ENCODE peak calls at places on chromosomes 2 and 18, in nine cellular contexts. R is CD8-positive, alpha-beta memory T cell; B is right cardiac atrium; S is HCT116; Z is CD8-positive, alpha-beta T cell; Y is ovary; I is tibial nerve; Q is effector memory CD4-positive, alpha-beta T cell; E is small intestine. H is an unnamed sample. For H3K4me1, the result is how much of the 10 kb centered on the place peaks cover.

GRCh38 chr2:232525796-232526195 is at the start of gene CHRND:
- DNase-seq in Q (no peak), R (no peak), B (peak), S (no peak), Z (no peak), Y (peak), I (no peak), E (no peak), H (no peak)

GRCh38 chr2:48433682-48434081 is 96.3 kb upstream of the STON1 start:
- DNase-seq in Q (no peak), B (no peak), E (no peak), Z (no peak), Y (peak), S (no peak), I (no peak), R (no peak), H (no peak)

GRCh38 chr18:35042389-35043066 is 1.3 kb downstream of the MAPRE2 start:
- DNase-seq in Q (no peak), Y (no peak), I (no peak), S (no peak), E (peak), Z (no peak), B (no peak), R (peak), H (no peak)

GRCh38 chr2:30139131-30139870 is 7.5 kb upstream of the YPEL5 start:
- DNase-seq in I (no peak), B (no peak), S (no peak), Z (peak), Y (no peak), Q (no peak), E (no peak), R (peak), H (no peak)

GRCh38 chr2:160652236-160652635 is 158.6 kb upstream of the RBMS1 start:
- DNase-seq in Q (peak), Y (no peak), I (no peak), B (no peak), Z (peak), E (peak), S (no peak), R (peak), H (peak)

GRCh38 chr2:78035804-78036203 is 513.6 kb upstream of the LRRTM4 start:
- DNase-seq in I (no peak), Y (no peak), S (no peak), E (no peak), R (no peak), Z (no peak), B (no peak), Q (no peak), H (no peak)

GRCh38 chr2:178761759-178762371 is 45.4 kb downstream of the TTN start:
- DNase-seq in Q (no peak), B (no peak), R (no peak), S (peak), Z (peak), E (peak), Y (no peak), I (no peak), H (no peak)

GRCh38 chr2:121470917-121471316 is 59.8 kb upstream of the RNU4ATAC start:
- DNase-seq in Q (no peak), B (no peak), Z (no peak), S (no peak), E (no peak), R (no peak), I (no peak), Y (no peak), H (no peak)

GRCh38 chr2:231489990-231490389 is 25.7 kb upstream of the NCL start:
- DNase-seq in R (no peak), E (no peak), Q (no peak), Y (no peak), B (peak), Z (peak), I (no peak), S (no peak), H (no peak)

DNA sequence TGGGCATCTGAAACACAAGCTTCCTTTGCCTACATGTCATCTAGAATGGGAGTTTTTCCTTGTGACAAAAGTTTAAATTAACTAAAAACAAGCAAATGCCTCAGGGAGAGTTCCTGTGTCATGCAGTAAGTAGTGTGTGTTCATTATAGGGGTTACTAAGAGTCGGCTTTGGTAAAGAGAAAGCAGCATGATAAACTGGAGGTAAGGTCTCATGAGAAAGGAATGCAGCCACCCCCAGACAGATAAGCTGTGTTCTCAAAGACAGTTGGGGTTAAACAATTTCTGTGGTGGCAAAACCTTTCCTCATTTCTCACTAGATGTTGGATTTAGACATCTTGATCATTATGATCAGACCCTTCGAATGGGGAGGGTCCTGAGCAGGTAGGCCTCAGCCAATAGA is 129.7 kb downstream of the MAP4K4 start:
- DNase-seq in Y (no peak), B (no peak), Z (no peak), Q (no peak), S (no peak), I (no peak), E (no peak), R (no peak), H (no peak)
- H3K4me1 ChIP-seq in Y (under half), B (under half), Z (half or more), Q (under half), S (under half), I (under half), E (under half), R (half or more), H (under half)

GRCh38 chr2:208854717-208855116 is 448.1 kb downstream of the PTH2R start:
- DNase-seq in Z (no peak), Y (no peak), R (no peak), Q (no peak), E (no peak), S (no peak), B (no peak), I (no peak), H (no peak)
- H3K4me3 ChIP-seq in Z (no peak), Y (no peak), R (no peak), Q (no peak), E (no peak), S (no peak), B (no peak), I (no peak), H (no peak)

GRCh38 chr2:215531284-215531683 is 95.4 kb upstream of the FN1 start:
- DNase-seq in Z (no peak), Q (no peak), E (no peak), Y (no peak), B (no peak), R (no peak), I (no peak), S (no peak), H (no peak)
- H3K4me1 ChIP-seq in Z (under half), Q (under half), E (under half), Y (under half), B (under half), R (under half), I (under half), S (under half), H (under half)

GRCh38 chr2:126658910-126659613 is 3.1 kb downstream of the GYPC start:
- DNase-seq in Z (peak), B (peak), I (peak), Y (peak), Q (peak), S (no peak), R (peak), E (peak), H (peak)

GRCh38 chr2:126657636-126658315 is 1.8 kb downstream of the GYPC start:
- DNase-seq in Z (peak), E (peak), B (peak), I (peak), Q (peak), R (peak), Y (peak), S (peak), H (peak)

GRCh38 chr2:126660068-126660467 is 4.1 kb downstream of the GYPC start:
- DNase-seq in B (no peak), E (no peak), Z (no peak), I (no peak), S (no peak), Q (no peak), Y (no peak), R (no peak), H (no peak)

GRCh38 chr2:126657146-126657635 is 1.2 kb downstream of the GYPC start:
- DNase-seq in Y (peak), Z (peak), S (no peak), B (peak), E (peak), R (peak), I (peak), Q (peak), H (no peak)

DNA sequence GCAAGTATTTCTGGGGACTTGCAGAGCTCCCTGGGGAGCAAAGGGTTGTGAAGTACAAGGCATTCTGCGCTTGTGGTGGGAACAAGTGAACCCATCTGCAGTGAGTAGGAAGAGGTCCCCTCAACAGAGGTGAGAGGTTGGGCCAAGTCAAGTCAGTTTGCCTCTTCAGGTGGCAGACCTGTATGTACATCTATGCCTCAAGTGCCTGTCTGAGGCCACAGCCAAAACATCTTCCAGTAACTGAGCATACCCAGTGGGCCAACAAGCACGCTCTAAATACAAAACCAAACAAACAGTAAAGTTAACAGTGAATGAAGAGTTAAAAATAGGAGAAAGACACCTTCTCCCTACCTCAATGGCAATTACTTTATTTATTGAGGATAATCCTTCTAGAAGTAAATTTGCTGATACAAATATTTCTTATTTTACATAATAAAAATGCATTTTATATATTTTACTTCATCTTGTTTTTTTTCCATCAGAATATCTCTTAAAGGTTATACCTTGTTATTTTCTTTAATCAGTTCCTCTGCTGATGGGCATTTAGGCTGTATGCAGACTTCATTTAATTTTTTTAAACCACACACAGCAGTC is 2.5 kb downstream of the GYPC start:
- DNase-seq in E (no peak), R (no peak), Y (no peak), S (no peak), B (no peak), Q (no peak), Z (peak), I (no peak), H (no peak)
- H3K4me3 ChIP-seq in E (no peak), R (peak), Y (no peak), S (peak), B (no peak), Q (peak), Z (peak), I (no peak), H (peak)

GRCh38 chr2:158127380-158127804 is 25.7 kb downstream of the UPP2 start:
- DNase-seq in Y (no peak), Q (no peak), I (no peak), S (no peak), R (no peak), Z (no peak), E (no peak), B (no peak), H (no peak)
- H3K4me1 ChIP-seq in Y (under half), Q (under half), I (under half), S (under half), R (under half), Z (under half), E (under half), B (under half), H (under half)

DNA sequence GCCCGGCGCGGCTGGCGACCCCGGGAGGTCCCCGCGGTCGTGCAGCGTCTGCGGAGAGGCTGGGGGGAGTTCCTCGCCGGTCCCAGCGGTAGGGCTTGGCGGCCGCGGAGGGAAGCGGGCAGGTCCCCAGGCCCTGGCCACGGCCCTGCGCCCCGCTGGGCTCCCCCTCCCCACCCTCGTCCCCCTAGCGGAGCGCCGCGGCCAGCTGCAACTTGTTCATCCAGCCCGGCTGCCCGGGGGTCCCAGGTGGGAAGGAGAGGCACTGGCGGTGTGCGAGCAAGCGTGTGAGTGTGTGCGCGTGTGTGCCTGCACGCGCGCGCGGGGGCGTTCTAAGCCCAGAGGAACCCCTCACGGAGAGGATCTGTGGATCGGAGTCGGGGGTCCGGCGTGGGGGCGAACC is 1.3 kb downstream of the PTPRM start:
- DNase-seq in I (no peak), Q (no peak), R (no peak), Y (peak), B (peak), S (no peak), E (no peak), Z (no peak), H (no peak)
- H3K4me3 ChIP-seq in I (peak), Q (peak), R (no peak), Y (peak), B (peak), S (no peak), E (peak), Z (no peak), H (peak)

GRCh38 chr2:43220982-43221659 is 5.3 kb downstream of the ZFP36L2 start:
- DNase-seq in B (peak), E (peak), S (no peak), R (peak), Y (peak), Q (peak), Z (peak), I (no peak), H (no peak)

GRCh38 chr2:43223412-43224040 is 2.9 kb downstream of the ZFP36L2 start:
- DNase-seq in Q (no peak), I (no peak), R (no peak), B (peak), S (no peak), E (peak), Z (no peak), Y (no peak), H (no peak)

GRCh38 chr2:43220229-43220981 is 6.0 kb downstream of the ZFP36L2 start:
- DNase-seq in R (no peak), I (no peak), S (no peak), B (no peak), E (peak), Q (no peak), Z (no peak), Y (no peak), H (no peak)

GRCh38 chr2:43222472-43223146 is 3.8 kb downstream of the ZFP36L2 start:
- DNase-seq in E (peak), R (no peak), B (peak), Y (no peak), Z (no peak), Q (no peak), I (no peak), S (no peak), H (no peak)

DNA sequence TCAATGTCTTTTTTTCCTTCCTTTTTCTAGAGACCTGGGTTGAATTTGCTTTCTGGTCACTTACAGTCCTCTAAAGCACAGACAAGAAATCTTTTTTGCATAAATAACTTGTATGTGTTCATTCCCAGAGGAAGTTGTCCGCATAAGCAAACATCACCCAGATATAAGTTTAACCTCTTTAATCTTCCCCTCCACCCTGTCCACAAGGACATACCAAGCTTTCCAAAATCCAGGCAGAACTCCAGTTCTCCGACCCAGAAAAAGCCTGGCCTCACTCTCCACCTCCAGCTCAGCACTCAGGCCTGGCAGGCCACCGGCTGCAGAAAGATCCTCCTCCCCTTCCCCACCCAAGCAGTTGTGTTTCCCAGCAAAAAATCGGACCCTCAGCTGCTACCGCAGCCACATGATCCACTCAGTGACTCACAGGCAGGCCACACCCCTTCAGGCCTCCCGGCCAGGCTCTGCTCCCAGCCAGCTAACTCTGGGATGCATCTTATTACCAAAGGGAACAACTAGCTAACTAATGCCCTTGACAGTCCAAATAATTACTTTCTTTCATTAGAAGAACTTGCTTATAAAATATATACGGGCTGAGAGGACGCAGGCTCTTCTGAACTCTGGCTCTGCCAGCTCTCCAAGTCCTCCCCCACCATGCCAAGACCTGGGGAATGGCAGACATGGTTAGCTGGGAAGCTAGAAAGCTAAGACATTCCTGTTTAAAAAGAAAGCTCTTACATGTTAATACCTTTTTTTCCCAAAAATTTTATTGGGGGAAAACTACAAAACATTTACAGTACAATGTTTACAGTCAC is 4.5 kb downstream of the ZFP36L2 start:
- DNase-seq in B (peak), R (peak), E (peak), I (peak), S (peak), Q (peak), Z (peak), Y (peak), H (peak)
- H3K4me1 ChIP-seq in B (under half), R (under half), E (under half), I (under half), S (half or more), Q (under half), Z (under half), Y (under half), H (under half)